ENCODE peak calls at places on chromosomes 6 and 20, in seven cellular contexts. I, L, R, U, S, N and Q are unnamed samples.

GRCh38 chr6:155832596-155832995 is 377.0 kb upstream of the NOX3 start:
- DNase-seq in I (no peak), L (peak), R (no peak), U (no peak), S (no peak), N (no peak), Q (no peak)

GRCh38 chr6:116714296-116714695 is 33.3 kb downstream of the KPNA5 start:
- DNase-seq in I (no peak), L (no peak), R (no peak), U (no peak), S (no peak), N (no peak), Q (no peak)

GRCh38 chr6:112522600-112522999 is 175.5 kb downstream of the RFPL4B start:
- DNase-seq in I (no peak), L (no peak), R (no peak), U (no peak), S (no peak), N (no peak), Q (no peak)

GRCh38 chr6:169932491-169932890 is 181.1 kb downstream of the ERMARD start:
- DNase-seq in I (no peak), L (no peak), R (no peak), U (no peak), S (no peak), N (no peak), Q (no peak)

GRCh38 chr20:63255911-63256704 is 1.8 kb upstream of the NKAIN4 start:
- DNase-seq in I (no peak), L (no peak), R (peak), U (no peak), S (no peak), N (no peak), Q (no peak)

GRCh38 chr6:29925341-29926080 is 16.8 kb upstream of the HLA-A start:
- DNase-seq in I (no peak), L (no peak), R (peak), U (no peak), S (no peak), N (no peak), Q (no peak)

GRCh38 chr6:63560806-63561672 is 11.2 kb upstream of the LOC128125822 start:
- DNase-seq in I (no peak), L (no peak), R (no peak), U (no peak), S (no peak), N (no peak), Q (no peak)

GRCh38 chr6:26088344-26088743 is 1.1 kb downstream of the HFE start:
- DNase-seq in I (no peak), L (no peak), R (no peak), U (no peak), S (no peak), N (no peak), Q (no peak)

GRCh38 chr6:90098025-90098474 is 198.6 kb downstream of the BACH2 start:
- DNase-seq in I (peak), L (peak), R (peak), U (peak), S (peak), N (peak), Q (no peak)

GRCh38 chr6:165704001-165704748 is 41.1 kb upstream of the PDE10A start:
- DNase-seq in I (no peak), L (no peak), R (no peak), U (no peak), S (no peak), N (no peak), Q (no peak)

GRCh38 chr6:5081955-5082354 is 3.2 kb upstream of the PPP1R3G start:
- DNase-seq in I (no peak), L (no peak), R (no peak), U (no peak), S (no peak), N (no peak), Q (no peak)

GRCh38 chr20:19936801-19937583 is 80.2 kb upstream of the NAA20 start:
- DNase-seq in I (no peak), L (no peak), R (no peak), U (no peak), S (no peak), N (no peak), Q (no peak)

GRCh38 chr6:44338228-44339122 is 4.0 kb upstream of the SPATS1 start:
- DNase-seq in I (peak), L (no peak), R (peak), U (peak), S (peak), N (peak), Q (peak)

GRCh38 chr20:63562461-63563185 is 8.7 kb downstream of the FNDC11 start:
- DNase-seq in I (no peak), L (no peak), R (no peak), U (no peak), S (no peak), N (no peak), Q (no peak)

GRCh38 chr20:34579936-34580587 is 21.5 kb downstream of the MAP1LC3A start:
- DNase-seq in I (no peak), L (no peak), R (no peak), U (no peak), S (no peak), N (no peak), Q (no peak)

DNA sequence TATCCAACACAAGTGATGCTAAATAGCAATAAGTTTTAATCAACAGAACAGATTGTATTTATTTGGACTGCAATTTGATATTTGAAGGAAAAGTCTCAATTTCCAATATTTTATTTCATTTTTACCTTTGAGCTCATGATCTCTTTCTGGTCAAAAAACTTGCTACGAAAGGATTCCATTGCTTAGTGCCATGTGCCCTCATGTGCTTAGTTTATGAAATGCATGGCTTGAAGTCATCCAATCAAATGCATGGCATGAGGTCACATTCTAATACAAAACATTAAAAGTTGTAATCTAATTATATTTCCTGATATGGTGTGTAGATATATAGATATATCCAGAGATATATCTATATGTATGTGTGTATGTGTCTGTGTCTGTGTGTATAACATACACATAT is 321.2 kb upstream of the ADGRB3 start:
- DNase-seq in I (no peak), L (no peak), R (no peak), U (no peak), S (no peak), N (no peak), Q (no peak)
- TF ChIP-seq CTCF in I (peak), L (peak), R (no peak), U (no peak), S (no peak), N (no peak), Q (no peak)

GRCh38 chr20:31260326-31260932 is 3.0 kb downstream of the DEFB115 start:
- DNase-seq in I (no peak), L (no peak), R (peak), U (no peak), S (no peak), N (no peak), Q (peak)
- TF ChIP-seq CTCF in I (no peak), L (no peak), R (peak), U (peak), S (no peak), N (no peak), Q (peak)

GRCh38 chr6:56040875-56041274 is 165.5 kb upstream of the BMP5 start:
- DNase-seq in I (no peak), L (peak), R (no peak), U (no peak), S (no peak), N (no peak), Q (no peak)

GRCh38 chr6:56038764-56039163 is 163.4 kb upstream of the BMP5 start:
- DNase-seq in I (no peak), L (no peak), R (no peak), U (no peak), S (no peak), N (no peak), Q (no peak)

GRCh38 chr6:56040271-56040670 is 164.9 kb upstream of the BMP5 start:
- DNase-seq in I (no peak), L (no peak), R (no peak), U (no peak), S (no peak), N (no peak), Q (no peak)

GRCh38 chr6:56036911-56037310 is 161.5 kb upstream of the BMP5 start:
- DNase-seq in I (no peak), L (no peak), R (no peak), U (no peak), S (no peak), N (no peak), Q (no peak)

GRCh38 chr6:56037587-56037986 is 162.2 kb upstream of the BMP5 start:
- DNase-seq in I (no peak), L (no peak), R (no peak), U (no peak), S (no peak), N (no peak), Q (no peak)
- TF ChIP-seq CTCF in I (no peak), L (no peak), R (no peak), U (no peak), S (no peak), N (no peak), Q (no peak)

GRCh38 chr6:14283600-14284235 is 166.1 kb downstream of the CD83 start:
- DNase-seq in I (no peak), L (no peak), R (no peak), U (no peak), S (no peak), N (no peak), Q (no peak)
- TF ChIP-seq CTCF in I (peak), L (no peak), R (no peak), U (peak), S (no peak), N (no peak), Q (no peak)